ENCODE peak calls at places on chromosomes 7 and 10, in four cellular contexts. H is HepG2, X is K562, R is HEK293T. V is an unnamed sample.

GRCh38 chr10:4383683-4384082 is 442.3 kb upstream of the AKR1E2 start:
- DNase-seq in X (no peak), R (no peak), H (no peak), V (no peak)

GRCh38 chr7:47945261-47946015 is 2.8 kb downstream of the PKD1L1 start:
- DNase-seq in X (peak; percentile 79), R (peak; percentile 35), H (peak; percentile 57), V (peak; percentile 77)

GRCh38 chr7:4631664-4632171 is 50.4 kb upstream of the FOXK1 start:
- DNase-seq in H (peak; percentile 84), X (peak; percentile 84), R (peak; percentile 75), V (peak; percentile 67)

GRCh38 chr7:136114966-136115762 is 138.0 kb upstream of the MTPN start:
- DNase-seq in H (peak; percentile 30), X (peak; percentile 90), R (peak; percentile 79), V (peak; percentile 83)

GRCh38 chr10:22086730-22087364 is 83.3 kb upstream of the DNAJC1 start:
- DNase-seq in R (peak; percentile 70), X (peak; percentile 82), H (peak; percentile 33), V (peak; percentile 59)

GRCh38 chr7:134852626-134853025 is 73.2 kb downstream of the CALD1 start:
- DNase-seq in X (no peak), R (no peak), H (no peak), V (no peak)

GRCh38 chr10:15881542-15881941 is 21.2 kb upstream of the MINDY3 start:
- DNase-seq in X (no peak), H (no peak), R (no peak), V (no peak)

GRCh38 chr10:18402766-18403346 is 248.5 kb downstream of the NSUN6 start:
- DNase-seq in X (no peak), H (no peak), R (no peak), V (no peak)

GRCh38 chr10:44935201-44935960 is 24.2 kb upstream of the RASSF4 start:
- DNase-seq in H (peak; percentile 94), X (no peak), R (no peak), V (no peak)

GRCh38 chr10:79342811-79343541 is 4.3 kb upstream of the PPIF start:
- DNase-seq in R (no peak), H (no peak), X (peak; percentile 59), V (no peak)

GRCh38 chr7:101097561-101097960 is 12.3 kb downstream of the TRIM56 start:
- DNase-seq in X (no peak), R (no peak), H (no peak), V (no peak)

GRCh38 chr7:49580000-49580399 is 193.4 kb upstream of the VWC2 start:
- DNase-seq in X (no peak), R (no peak), H (no peak), V (peak; percentile 67)

GRCh38 chr7:32910195-32910594 is 18.6 kb upstream of the KBTBD2 start:
- DNase-seq in R (no peak), H (no peak), X (no peak), V (no peak)

GRCh38 chr7:32900415-32900814 is 8.9 kb upstream of the KBTBD2 start:
- DNase-seq in X (no peak), H (no peak), R (no peak), V (no peak)

GRCh38 chr7:32901629-32902028 is 10.1 kb upstream of the KBTBD2 start:
- DNase-seq in X (no peak), H (no peak), R (no peak), V (no peak)

DNA sequence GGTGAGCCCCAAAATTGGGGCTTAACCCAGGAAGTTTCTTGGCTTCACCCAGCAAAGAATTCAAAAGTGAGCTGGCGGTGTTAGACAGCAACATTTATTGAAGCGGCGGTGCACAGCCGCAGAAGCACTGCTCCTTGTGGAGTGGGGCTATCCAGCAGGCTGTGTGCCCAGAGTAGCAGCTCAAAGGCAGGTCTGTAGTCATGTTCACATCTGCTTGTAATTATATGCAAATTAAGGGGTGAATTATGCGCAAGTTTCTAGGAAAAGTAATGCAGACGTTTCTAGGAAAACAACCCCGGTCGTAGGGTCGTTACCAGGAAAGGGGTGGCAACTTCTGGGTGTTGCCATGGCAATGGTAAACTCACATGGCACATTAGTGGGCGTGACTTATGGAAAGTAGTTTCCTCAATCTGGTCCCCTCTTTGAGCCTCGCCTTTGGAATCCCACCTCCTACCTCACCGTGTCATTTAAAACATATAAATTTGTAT is 13.7 kb upstream of the KBTBD2 start:
- DNase-seq in H (no peak), R (no peak), X (peak; percentile 98), V (peak; percentile 62)
- TF ChIP-seq ELF4 in H (no peak), R (no peak), X (no peak), V (no peak)

GRCh38 chr10:126930506-126931458 is 25.6 kb downstream of the DOCK1 start:
- DNase-seq in R (no peak), H (no peak), X (no peak), V (no peak)
- TF ChIP-seq ELF4 in R (no peak), H (no peak), X (no peak), V (no peak)

GRCh38 chr10:104090597-104090996 is 4.9 kb upstream of the COL17A1 start:
- DNase-seq in X (no peak), R (no peak), H (no peak), V (no peak)

GRCh38 chr10:104085801-104086400 is at the start of gene COL17A1:
- DNase-seq in H (no peak), X (no peak), R (no peak), V (no peak)

GRCh38 chr10:104084482-104085142 is 1.1 kb downstream of the COL17A1 start:
- DNase-seq in X (no peak), R (no peak), H (no peak), V (no peak)

GRCh38 chr10:104089621-104090020 is 3.9 kb upstream of the COL17A1 start:
- DNase-seq in R (no peak), H (no peak), X (no peak), V (no peak)

DNA sequence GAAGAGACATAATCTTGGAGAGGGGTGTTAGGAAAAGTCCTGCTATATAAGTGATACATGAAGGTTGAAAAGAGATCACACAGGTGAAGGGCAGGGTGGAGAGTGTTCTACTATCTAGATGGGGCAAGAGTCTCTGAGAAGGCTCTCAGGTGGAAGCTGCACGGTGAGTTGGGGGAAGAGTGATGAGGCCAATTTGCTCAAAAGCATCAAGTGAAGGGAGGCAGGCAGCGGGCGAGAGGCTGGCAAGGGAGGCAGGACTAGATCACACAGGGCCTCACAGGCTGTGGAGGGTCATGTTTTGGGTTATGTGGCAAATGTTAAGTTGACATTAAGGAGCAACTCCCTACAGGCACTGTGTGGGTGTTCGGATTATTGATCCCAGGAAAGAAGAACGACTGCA is 2.6 kb upstream of the COL17A1 start:
- DNase-seq in R (no peak), X (no peak), H (no peak), V (no peak)
- TF ChIP-seq ELF4 in R (no peak), X (no peak), H (no peak), V (no peak)

GRCh38 chr7:80659120-80660055 is 20.9 kb downstream of the CD36 start:
- DNase-seq in R (peak; percentile 12), H (peak; percentile 26), X (peak; percentile 18), V (no peak)
- TF ChIP-seq ELF4 in R (no peak), H (no peak), X (no peak), V (no peak)

GRCh38 chr7:110804501-110804900 is 286.4 kb upstream of the LRRN3 start:
- DNase-seq in H (no peak), X (no peak), R (no peak), V (peak; percentile 42)

GRCh38 chr7:110813986-110814385 is 276.9 kb upstream of the LRRN3 start:
- DNase-seq in R (no peak), H (no peak), X (no peak), V (no peak)

GRCh38 chr7:110809832-110810231 is 281.1 kb upstream of the LRRN3 start:
- DNase-seq in X (no peak), H (no peak), R (no peak), V (no peak)
- TF ChIP-seq ELF4 in X (no peak), H (no peak), R (no peak), V (no peak)

GRCh38 chr10:93461807-93462178 is 20.3 kb downstream of the MYOF start:
- DNase-seq in R (no peak), X (no peak), H (no peak), V (no peak)
- TF ChIP-seq ELF4 in R (no peak), X (no peak), H (no peak), V (no peak)

GRCh38 chr7:141462958-141463357 is 88.3 kb upstream of the AGK start:
- DNase-seq in X (no peak), R (no peak), H (no peak), V (no peak)
- TF ChIP-seq ELF4 in X (no peak), R (no peak), H (no peak), V (no peak)

GRCh38 chr7:29564455-29565185 is 985 bp downstream of the PRR15 start:
- DNase-seq in X (no peak), R (peak; percentile 63), H (peak; percentile 50), V (peak; percentile 53)

GRCh38 chr7:29565634-29565981 is 2.0 kb downstream of the PRR15 start:
- DNase-seq in R (no peak), H (no peak), X (no peak), V (no peak)

GRCh38 chr7:29565186-29565540 is 1.5 kb downstream of the PRR15 start:
- DNase-seq in R (no peak), X (no peak), H (no peak), V (no peak)

GRCh38 chr7:29567174-29567573 is 3.5 kb downstream of the PRR15 start:
- DNase-seq in H (peak; percentile 68), X (no peak), R (no peak), V (no peak)

GRCh38 chr7:29565982-29566746 is 2.5 kb downstream of the PRR15 start:
- DNase-seq in H (no peak), R (no peak), X (no peak), V (no peak)
- TF ChIP-seq ELF4 in H (no peak), R (no peak), X (no peak), V (no peak)

GRCh38 chr10:35420044-35420443 is 83.7 kb downstream of the CCNY start:
- DNase-seq in R (no peak), H (no peak), X (no peak), V (no peak)

GRCh38 chr10:35420827-35421552 is 84.7 kb downstream of the CCNY start:
- DNase-seq in R (no peak), X (no peak), H (no peak), V (no peak)

GRCh38 chr10:35421553-35422178 is 85.4 kb downstream of the CCNY start:
- DNase-seq in X (no peak), R (no peak), H (peak; percentile 54), V (no peak)

GRCh38 chr10:35423505-35424306 is 87.4 kb downstream of the CCNY start:
- DNase-seq in H (no peak), X (no peak), R (no peak), V (no peak)

DNA sequence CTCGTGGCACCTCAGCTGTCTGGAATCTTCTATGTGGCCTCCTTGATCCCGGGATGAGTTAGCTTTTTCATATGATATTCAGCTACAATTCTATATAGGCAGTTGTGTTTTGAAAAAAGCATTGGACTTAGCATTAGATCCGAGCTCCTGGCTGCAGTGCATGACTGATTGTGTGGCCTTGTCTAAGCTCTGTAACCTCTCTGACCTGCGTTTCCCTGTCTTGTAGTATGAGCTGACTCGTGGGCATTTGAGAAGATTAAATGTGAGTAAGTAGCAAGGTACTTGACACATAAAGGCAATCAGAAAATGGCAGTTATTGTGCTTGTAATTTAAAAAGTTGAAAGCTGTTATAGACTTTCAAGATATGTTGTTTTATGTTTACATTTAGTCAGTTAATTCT is 85.9 kb downstream of the CCNY start:
- DNase-seq in H (peak; percentile 31), X (peak; percentile 51), R (no peak), V (no peak)
- TF ChIP-seq ELF4 in H (no peak), X (no peak), R (no peak), V (no peak)